ENCODE peak calls at places on chromosomes 1 and 21, in nine cellular contexts. D is right atrium auricular region, K is H9, C is left lung, Z is AG09309, U is H1, O is heart right ventricle, N is HFF-Myc, W is brain microvascular endothelial cell. L is an unnamed sample.

GRCh38 chr1:247337961-247338360 is 6.3 kb upstream of the ZNF496 start:
- DNase-seq in U (no peak), K (no peak), D (no peak), Z (no peak), O (no peak), N (no peak), W (no peak), C (no peak), L (no peak)

GRCh38 chr1:76862447-76862846 is 4.8 kb upstream of the ST6GALNAC5 start:
- DNase-seq in D (no peak), N (no peak), W (peak; percentile 54), C (no peak), K (no peak), O (no peak), Z (peak; percentile 45), U (no peak), L (no peak)

GRCh38 chr1:64834734-64835133 is 89.9 kb downstream of the RAVER2 start:
- DNase-seq in U (no peak), C (no peak), Z (peak; percentile 44), N (no peak), W (peak; percentile 69), O (no peak), D (no peak), K (no peak), L (no peak)

GRCh38 chr1:240597153-240597745 is 14.7 kb downstream of the GREM2 start:
- DNase-seq in W (no peak), N (no peak), O (no peak), U (no peak), K (no peak), D (no peak), Z (no peak), C (no peak), L (no peak)

GRCh38 chr1:30782361-30783243 is 25.0 kb upstream of the LAPTM5 start:
- DNase-seq in U (no peak), O (peak; percentile 69), K (peak; percentile 89), D (no peak), Z (no peak), C (peak; percentile 82), W (no peak), N (no peak), L (peak; percentile 61)

GRCh38 chr1:31789259-31790065 is 25.3 kb upstream of the ADGRB2 start:
- DNase-seq in N (peak; percentile 52), K (peak; percentile 96), Z (peak; percentile 54), U (peak; percentile 60), D (peak; percentile 96), O (peak; percentile 95), C (peak; percentile 93), W (peak; percentile 83), L (peak; percentile 99)

GRCh38 chr1:40750326-40750975 is 33.1 kb upstream of the KCNQ4 start:
- DNase-seq in K (no peak), U (no peak), W (no peak), Z (no peak), C (no peak), O (no peak), D (no peak), N (no peak), L (no peak)

GRCh38 chr1:34131396-34132160 is 33.5 kb downstream of the CSMD2 start:
- DNase-seq in N (no peak), K (no peak), W (no peak), Z (no peak), D (peak; percentile 34), C (no peak), U (no peak), O (no peak), L (no peak)

GRCh38 chr1:109272021-109272799 is 10.7 kb downstream of the PSRC1 start:
- DNase-seq in D (no peak), W (no peak), K (no peak), C (no peak), N (no peak), Z (no peak), U (no peak), O (no peak), L (no peak)

GRCh38 chr1:116373451-116374339 is 651 bp downstream of the ATP1A1 start:
- DNase-seq in C (peak; percentile 73), Z (no peak), U (no peak), K (peak; percentile 60), D (peak; percentile 78), O (peak; percentile 75), N (no peak), W (no peak), L (peak; percentile 54)

GRCh38 chr21:17901458-17902092 is 82.4 kb upstream of the C21orf91 start:
- DNase-seq in Z (no peak), C (no peak), N (no peak), K (peak; percentile 33), U (no peak), W (no peak), O (no peak), D (no peak), L (no peak)

GRCh38 chr1:192453360-192454045 is 122.1 kb upstream of the RGS1 start:
- DNase-seq in W (peak; percentile 27), C (no peak), Z (no peak), U (no peak), N (no peak), K (no peak), O (no peak), D (no peak), L (no peak)

GRCh38 chr1:31754397-31754796 is 9.7 kb downstream of the ADGRB2 start:
- DNase-seq in Z (no peak), N (no peak), U (no peak), O (no peak), D (no peak), W (no peak), C (no peak), K (no peak), L (no peak)

GRCh38 chr1:158112994-158113758 is 67.5 kb upstream of the CD1D start:
- DNase-seq in N (no peak), O (no peak), Z (no peak), D (no peak), U (no peak), C (no peak), K (peak; percentile 68), W (no peak), L (peak; percentile 64)
- TF ChIP-seq CTCF in N (peak; percentile 20), O (peak; percentile 60), Z (peak; percentile 26), D (peak; percentile 72), U (peak; percentile 64), C (peak; percentile 39), K (peak; percentile 79), W (peak; percentile 24), L (no peak)

GRCh38 chr1:818611-819291 is 105.0 kb upstream of the SAMD11 start:
- DNase-seq in K (no peak), C (no peak), Z (no peak), O (no peak), N (no peak), W (no peak), U (no peak), D (no peak), L (no peak)
- TF ChIP-seq CTCF in K (no peak), C (no peak), Z (no peak), O (no peak), N (no peak), W (no peak), U (no peak), D (no peak), L (no peak)

DNA sequence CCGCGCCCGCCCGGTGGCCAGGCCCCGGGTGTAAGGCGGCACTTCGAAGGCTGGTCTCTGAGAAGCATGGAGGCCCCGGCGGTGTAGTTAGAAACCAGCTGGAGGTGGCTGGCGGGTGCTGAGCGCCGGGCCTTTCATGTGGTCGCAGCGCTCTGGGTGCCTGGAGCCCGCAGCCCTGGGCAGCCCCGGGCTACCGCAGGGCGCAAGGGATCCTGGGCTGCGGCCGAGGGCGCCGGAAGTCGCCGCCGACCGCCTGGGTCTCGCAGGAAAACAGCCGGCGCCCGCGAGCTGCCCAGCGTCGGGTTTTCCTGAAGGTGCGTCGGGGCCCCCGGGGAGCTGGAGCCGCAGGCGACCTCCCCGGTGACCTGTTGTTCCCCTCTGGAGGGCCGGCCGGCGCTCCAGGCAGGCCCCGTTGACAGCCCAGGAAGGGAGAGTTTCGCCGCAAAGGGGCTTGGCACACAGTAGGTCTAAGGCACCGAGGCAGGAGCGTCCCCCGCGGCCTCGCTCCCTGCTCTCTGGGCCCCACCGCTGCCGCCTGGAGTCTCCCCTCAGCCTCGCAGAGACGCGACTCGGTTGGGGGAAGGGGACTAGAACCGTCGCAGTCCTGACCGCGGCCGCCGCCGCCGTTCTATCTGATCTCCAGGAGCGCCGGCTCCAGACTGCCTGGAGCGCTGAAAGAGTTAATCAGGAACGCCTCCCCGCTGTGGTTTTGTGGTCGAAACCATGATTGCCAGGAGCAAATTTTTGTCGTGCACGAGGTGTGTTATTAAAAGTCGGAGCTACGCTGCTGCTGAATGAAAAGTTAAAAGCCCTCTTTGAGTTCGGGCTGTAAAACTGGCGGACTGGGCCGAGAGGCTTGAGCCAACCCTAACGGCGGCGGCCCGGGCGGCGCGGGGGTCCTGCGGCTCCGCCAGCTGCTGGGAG is 2.8 kb downstream of the GRHL3 start:
- DNase-seq in W (peak; percentile 73), C (peak; percentile 68), O (peak; percentile 16), D (no peak), K (peak; percentile 59), Z (no peak), N (peak; percentile 63), U (no peak), L (peak; percentile 59)
- TF ChIP-seq CTCF in W (no peak), C (no peak), O (no peak), D (no peak), K (no peak), Z (no peak), N (no peak), U (no peak), L (no peak)

GRCh38 chr1:165564561-165564960 is 20.8 kb downstream of the LRRC52 start:
- DNase-seq in U (no peak), W (no peak), N (no peak), O (peak; percentile 45), K (no peak), D (no peak), C (no peak), Z (no peak), L (no peak)
- TF ChIP-seq CTCF in U (no peak), W (no peak), N (no peak), O (no peak), K (no peak), D (no peak), C (no peak), Z (no peak), L (no peak)

DNA sequence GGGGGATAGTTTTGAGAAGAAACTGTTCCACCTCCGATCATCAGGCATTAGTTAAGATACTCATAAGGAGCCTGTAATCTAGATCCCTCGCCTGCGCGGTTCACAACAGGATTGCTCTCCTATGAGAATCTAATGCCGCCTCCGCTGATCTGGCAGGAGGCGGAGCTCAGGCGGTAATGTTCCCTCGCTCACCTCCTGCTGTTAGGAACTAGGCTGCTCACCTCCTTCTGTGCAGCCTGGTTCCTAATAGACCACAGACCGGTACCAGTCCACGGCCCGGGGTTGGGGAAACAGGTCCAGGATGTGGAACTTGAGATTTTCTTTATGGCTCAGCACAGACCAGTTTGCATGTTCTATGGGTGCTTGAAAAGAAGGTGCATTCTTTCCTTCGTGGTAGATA is 27.2 kb upstream of the FAM3B start:
- DNase-seq in Z (no peak), O (no peak), W (no peak), K (peak; percentile 41), C (no peak), D (no peak), U (no peak), N (no peak), L (no peak)
- TF ChIP-seq CTCF in Z (no peak), O (no peak), W (no peak), K (no peak), C (no peak), D (no peak), U (no peak), N (no peak), L (no peak)

GRCh38 chr1:25904942-25905679 is 1.1 kb downstream of the STMN1 start:
- DNase-seq in D (peak; percentile 90), O (peak; percentile 95), Z (peak; percentile 29), N (no peak), U (peak; percentile 73), K (peak; percentile 92), W (peak; percentile 84), C (peak; percentile 95), L (peak; percentile 82)
- TF ChIP-seq CTCF in D (no peak), O (no peak), Z (peak; percentile 10), N (no peak), U (peak; percentile 2), K (peak; percentile 27), W (peak; percentile 33), C (no peak), L (no peak)

GRCh38 chr1:9058465-9058864 is 11.0 kb downstream of the SLC2A5 start:
- DNase-seq in O (no peak), N (no peak), D (no peak), U (no peak), K (no peak), W (no peak), Z (no peak), C (no peak), L (no peak)
- TF ChIP-seq CTCF in O (peak; percentile 43), N (peak; percentile 32), D (no peak), U (no peak), K (peak; percentile 43), W (peak; percentile 35), Z (peak; percentile 34), C (no peak), L (no peak)

L was measured in activated B cell treated with CpG ODN at 0.5 μM for 24 hours.